ENCODE peak calls at places on chromosomes 16 and 17, in six cellular contexts. M is activated CD4-positive, alpha-beta T cell treated with anti-CD3 and anti-CD28 coated beads, Interleukin-2, amount 50 U/mL, for 48 hours; X is A549; B is mucosa of descending colon; E is Kasumi-1; D is activated naive CD8-positive, alpha-beta T cell treated with anti-CD3 and anti-CD28 coated beads for 36 hours. C is an unnamed sample.
A peak's percentile ranks its signal among the peaks of the same experiment; 100 is the strongest.

GRCh38 chr17:19304209-19304608 is 58.3 kb downstream of the B9D1 start:
- DNase-seq in M (no peak), X (peak; percentile 31), B (peak; percentile 75), E (peak; percentile 48), D (no peak), C (peak; percentile 51)

GRCh38 chr17:30225919-30226553 is 9.5 kb downstream of the SLC6A4 start:
- DNase-seq in M (no peak), X (no peak), B (no peak), E (no peak), D (no peak), C (no peak)

GRCh38 chr16:7303014-7303676 is 29.5 kb upstream of the RBFOX1 start:
- DNase-seq in M (no peak), X (no peak), B (no peak), E (no peak), D (no peak), C (no peak)

GRCh38 chr17:17391575-17392370 is 85.0 kb upstream of the MED9 start:
- DNase-seq in M (peak; percentile 54), X (peak; percentile 51), B (no peak), E (no peak), D (peak; percentile 67), C (no peak)

GRCh38 chr17:59561042-59561441 is 4.4 kb upstream of the DHX40 start:
- DNase-seq in M (no peak), X (peak; percentile 50), B (no peak), E (peak; percentile 96), D (no peak), C (peak; percentile 47)

GRCh38 chr16:65012357-65012756 is 109.5 kb downstream of the CDH11 start:
- DNase-seq in M (no peak), X (no peak), B (no peak), E (no peak), D (no peak), C (no peak)

GRCh38 chr17:41001795-41002194 is 2.1 kb upstream of the KRTAP3-2 start:
- DNase-seq in M (no peak), X (no peak), B (no peak), E (no peak), D (no peak), C (no peak)

GRCh38 chr17:78865682-78866390 is 25.2 kb upstream of the USP36 start:
- DNase-seq in M (peak; percentile 73), X (peak; percentile 83), B (peak; percentile 79), E (peak; percentile 77), D (peak; percentile 63), C (peak; percentile 85)

GRCh38 chr17:2138768-2139167 is 83.9 kb downstream of the HIC1 start:
- DNase-seq in M (no peak), X (no peak), B (no peak), E (peak; percentile 0), D (no peak), C (no peak)

GRCh38 chr17:883586-883962 is 96.0 kb downstream of the NXN start:
- DNase-seq in M (no peak), X (no peak), B (no peak), E (no peak), D (no peak), C (no peak)

GRCh38 chr16:57957396-57958392 is 13.2 kb downstream of the CNGB1 start:
- DNase-seq in M (no peak), X (no peak), B (peak; percentile 19), E (no peak), D (no peak), C (no peak)

GRCh38 chr17:56297142-56297541 is 143.9 kb downstream of the ANKFN1 start:
- DNase-seq in M (peak; percentile 15), X (no peak), B (no peak), E (peak; percentile 95), D (peak; percentile 44), C (no peak)

GRCh38 chr16:4767872-4768548 is 1.0 kb upstream of the ZNF500 start:
- DNase-seq in M (peak; percentile 30), X (peak; percentile 50), B (no peak), E (no peak), D (no peak), C (no peak)

GRCh38 chr16:64434526-64435069 is 687.3 kb downstream of the CDH11 start:
- DNase-seq in M (no peak), X (no peak), B (no peak), E (no peak), D (no peak), C (no peak)

C was measured in ACHN.